ENCODE peak calls at places on chromosomes 3 and 15, in nine cellular contexts. One of them, this sample, is unnamed.

GRCh38 chr3:52881834-52882233 is 15.5 kb downstream of the STIMATE start:
- DNase-seq in stimulated activated CD4-positive, alpha-beta T cell treated with anti-CD3 and anti-CD28 coated beads, Interleukin-12 subunit alpha, Interleukin-12 subunit beta, amount 100 ng/mL, for 4 hours: no peak
- DNase-seq in NCI-H345: no peak
- DNase-seq in activated T-helper 1 cell treated with Interleukin-2 at 50 U/mL for 16 hours: no peak
- DNase-seq in cerebellar cortex: no peak
- DNase-seq in NCI-H1105: no peak
- DNase-seq in cardiac fibroblast: no peak
- DNase-seq in endothelial cell: no peak
- DNase-seq in activated B cell treated with CpG ODN at 0.5 μM for 24 hours: no peak
- DNase-seq in this sample: no peak

GRCh38 chr15:90829942-90830440 is 38.4 kb upstream of the FURIN start:
- DNase-seq in NCI-H345: no peak
- DNase-seq in stimulated activated CD4-positive, alpha-beta T cell treated with anti-CD3 and anti-CD28 coated beads, Interleukin-12 subunit alpha, Interleukin-12 subunit beta, amount 100 ng/mL, for 4 hours: peak
- DNase-seq in cerebellar cortex: no peak
- DNase-seq in cardiac fibroblast: peak
- DNase-seq in activated T-helper 1 cell treated with Interleukin-2 at 50 U/mL for 16 hours: no peak
- DNase-seq in NCI-H1105: no peak
- DNase-seq in activated B cell treated with CpG ODN at 0.5 μM for 24 hours: no peak
- DNase-seq in endothelial cell: no peak
- DNase-seq in this sample: no peak

GRCh38 chr3:45034612-45035252 is 8.6 kb downstream of the CLEC3B start:
- DNase-seq in NCI-H1105: no peak
- DNase-seq in stimulated activated CD4-positive, alpha-beta T cell treated with anti-CD3 and anti-CD28 coated beads, Interleukin-12 subunit alpha, Interleukin-12 subunit beta, amount 100 ng/mL, for 4 hours: no peak
- DNase-seq in cardiac fibroblast: no peak
- DNase-seq in cerebellar cortex: no peak
- DNase-seq in activated T-helper 1 cell treated with Interleukin-2 at 50 U/mL for 16 hours: no peak
- DNase-seq in endothelial cell: no peak
- DNase-seq in NCI-H345: no peak
- DNase-seq in activated B cell treated with CpG ODN at 0.5 μM for 24 hours: no peak
- DNase-seq in this sample: no peak

GRCh38 chr3:154398084-154398967 is 31.7 kb downstream of the GPR149 start:
- DNase-seq in activated B cell treated with CpG ODN at 0.5 μM for 24 hours: no peak
- DNase-seq in endothelial cell: no peak
- DNase-seq in NCI-H1105: no peak
- DNase-seq in stimulated activated CD4-positive, alpha-beta T cell treated with anti-CD3 and anti-CD28 coated beads, Interleukin-12 subunit alpha, Interleukin-12 subunit beta, amount 100 ng/mL, for 4 hours: no peak
- DNase-seq in NCI-H345: no peak
- DNase-seq in activated T-helper 1 cell treated with Interleukin-2 at 50 U/mL for 16 hours: no peak
- DNase-seq in cerebellar cortex: no peak
- DNase-seq in cardiac fibroblast: no peak
- DNase-seq in this sample: no peak

GRCh38 chr3:187811580-187812250 is 66.4 kb upstream of the BCL6 start:
- DNase-seq in activated T-helper 1 cell treated with Interleukin-2 at 50 U/mL for 16 hours: no peak
- DNase-seq in cerebellar cortex: no peak
- DNase-seq in NCI-H345: no peak
- DNase-seq in activated B cell treated with CpG ODN at 0.5 μM for 24 hours: no peak
- DNase-seq in NCI-H1105: no peak
- DNase-seq in endothelial cell: no peak
- DNase-seq in stimulated activated CD4-positive, alpha-beta T cell treated with anti-CD3 and anti-CD28 coated beads, Interleukin-12 subunit alpha, Interleukin-12 subunit beta, amount 100 ng/mL, for 4 hours: no peak
- DNase-seq in cardiac fibroblast: peak
- DNase-seq in this sample: peak

GRCh38 chr3:172680684-172681083 is 30.2 kb downstream of the NCEH1 start:
- DNase-seq in cardiac fibroblast: peak
- DNase-seq in stimulated activated CD4-positive, alpha-beta T cell treated with anti-CD3 and anti-CD28 coated beads, Interleukin-12 subunit alpha, Interleukin-12 subunit beta, amount 100 ng/mL, for 4 hours: no peak
- DNase-seq in endothelial cell: no peak
- DNase-seq in activated B cell treated with CpG ODN at 0.5 μM for 24 hours: no peak
- DNase-seq in cerebellar cortex: no peak
- DNase-seq in activated T-helper 1 cell treated with Interleukin-2 at 50 U/mL for 16 hours: no peak
- DNase-seq in NCI-H1105: no peak
- DNase-seq in NCI-H345: no peak
- DNase-seq in this sample: peak

GRCh38 chr3:195068481-195069080 is 202.4 kb downstream of the XXYLT1 start:
- DNase-seq in cardiac fibroblast: no peak
- DNase-seq in endothelial cell: no peak
- DNase-seq in cerebellar cortex: no peak
- DNase-seq in stimulated activated CD4-positive, alpha-beta T cell treated with anti-CD3 and anti-CD28 coated beads, Interleukin-12 subunit alpha, Interleukin-12 subunit beta, amount 100 ng/mL, for 4 hours: no peak
- DNase-seq in activated B cell treated with CpG ODN at 0.5 μM for 24 hours: peak
- DNase-seq in NCI-H1105: no peak
- DNase-seq in NCI-H345: no peak
- DNase-seq in activated T-helper 1 cell treated with Interleukin-2 at 50 U/mL for 16 hours: no peak
- DNase-seq in this sample: no peak

GRCh38 chr3:128801779-128802369 is 75.9 kb downstream of the RAB7A start:
- DNase-seq in cardiac fibroblast: no peak
- DNase-seq in cerebellar cortex: peak
- DNase-seq in stimulated activated CD4-positive, alpha-beta T cell treated with anti-CD3 and anti-CD28 coated beads, Interleukin-12 subunit alpha, Interleukin-12 subunit beta, amount 100 ng/mL, for 4 hours: peak
- DNase-seq in endothelial cell: no peak
- DNase-seq in NCI-H1105: no peak
- DNase-seq in activated B cell treated with CpG ODN at 0.5 μM for 24 hours: no peak
- DNase-seq in activated T-helper 1 cell treated with Interleukin-2 at 50 U/mL for 16 hours: no peak
- DNase-seq in NCI-H345: no peak
- DNase-seq in this sample: no peak

GRCh38 chr3:113409676-113410075 is 31.6 kb downstream of the CFAP44 start:
- DNase-seq in NCI-H345: no peak
- DNase-seq in NCI-H1105: no peak
- DNase-seq in cerebellar cortex: no peak
- DNase-seq in activated B cell treated with CpG ODN at 0.5 μM for 24 hours: no peak
- DNase-seq in activated T-helper 1 cell treated with Interleukin-2 at 50 U/mL for 16 hours: no peak
- DNase-seq in stimulated activated CD4-positive, alpha-beta T cell treated with anti-CD3 and anti-CD28 coated beads, Interleukin-12 subunit alpha, Interleukin-12 subunit beta, amount 100 ng/mL, for 4 hours: no peak
- DNase-seq in endothelial cell: no peak
- DNase-seq in cardiac fibroblast: peak
- DNase-seq in this sample: no peak

GRCh38 chr3:73073091-73073707 is 11.7 kb downstream of the EBLN2 start:
- DNase-seq in NCI-H345: no peak
- DNase-seq in activated B cell treated with CpG ODN at 0.5 μM for 24 hours: no peak
- DNase-seq in endothelial cell: no peak
- DNase-seq in cardiac fibroblast: no peak
- DNase-seq in cerebellar cortex: no peak
- DNase-seq in activated T-helper 1 cell treated with Interleukin-2 at 50 U/mL for 16 hours: no peak
- DNase-seq in stimulated activated CD4-positive, alpha-beta T cell treated with anti-CD3 and anti-CD28 coated beads, Interleukin-12 subunit alpha, Interleukin-12 subunit beta, amount 100 ng/mL, for 4 hours: no peak
- DNase-seq in NCI-H1105: no peak
- DNase-seq in this sample: peak

GRCh38 chr3:132352556-132353143 is 35.4 kb downstream of the ACP3 start:
- DNase-seq in activated T-helper 1 cell treated with Interleukin-2 at 50 U/mL for 16 hours: peak
- DNase-seq in activated B cell treated with CpG ODN at 0.5 μM for 24 hours: no peak
- DNase-seq in endothelial cell: peak
- DNase-seq in cardiac fibroblast: peak
- DNase-seq in cerebellar cortex: peak
- DNase-seq in stimulated activated CD4-positive, alpha-beta T cell treated with anti-CD3 and anti-CD28 coated beads, Interleukin-12 subunit alpha, Interleukin-12 subunit beta, amount 100 ng/mL, for 4 hours: peak
- DNase-seq in NCI-H1105: peak
- DNase-seq in NCI-H345: peak
- DNase-seq in this sample: peak

GRCh38 chr3:14633417-14633816 is 18.1 kb upstream of the CCDC174 start:
- DNase-seq in activated T-helper 1 cell treated with Interleukin-2 at 50 U/mL for 16 hours: no peak
- DNase-seq in NCI-H1105: no peak
- DNase-seq in endothelial cell: no peak
- DNase-seq in NCI-H345: no peak
- DNase-seq in cardiac fibroblast: no peak
- DNase-seq in stimulated activated CD4-positive, alpha-beta T cell treated with anti-CD3 and anti-CD28 coated beads, Interleukin-12 subunit alpha, Interleukin-12 subunit beta, amount 100 ng/mL, for 4 hours: no peak
- DNase-seq in cerebellar cortex: no peak
- DNase-seq in activated B cell treated with CpG ODN at 0.5 μM for 24 hours: no peak
- DNase-seq in this sample: no peak

GRCh38 chr3:10162147-10162546 is 2.6 kb upstream of the IRAK2 start:
- DNase-seq in cardiac fibroblast: no peak
- DNase-seq in stimulated activated CD4-positive, alpha-beta T cell treated with anti-CD3 and anti-CD28 coated beads, Interleukin-12 subunit alpha, Interleukin-12 subunit beta, amount 100 ng/mL, for 4 hours: no peak
- DNase-seq in activated B cell treated with CpG ODN at 0.5 μM for 24 hours: no peak
- DNase-seq in NCI-H345: no peak
- DNase-seq in cerebellar cortex: no peak
- DNase-seq in NCI-H1105: no peak
- DNase-seq in activated T-helper 1 cell treated with Interleukin-2 at 50 U/mL for 16 hours: no peak
- DNase-seq in endothelial cell: no peak
- DNase-seq in this sample: no peak

GRCh38 chr3:140203510-140203909 is 268.5 kb downstream of the CLSTN2 start:
- DNase-seq in endothelial cell: no peak
- DNase-seq in stimulated activated CD4-positive, alpha-beta T cell treated with anti-CD3 and anti-CD28 coated beads, Interleukin-12 subunit alpha, Interleukin-12 subunit beta, amount 100 ng/mL, for 4 hours: no peak
- DNase-seq in cerebellar cortex: no peak
- DNase-seq in activated B cell treated with CpG ODN at 0.5 μM for 24 hours: no peak
- DNase-seq in cardiac fibroblast: no peak
- DNase-seq in NCI-H345: peak
- DNase-seq in NCI-H1105: peak
- DNase-seq in activated T-helper 1 cell treated with Interleukin-2 at 50 U/mL for 16 hours: no peak
- DNase-seq in this sample: no peak

GRCh38 chr3:71771126-71771525 is 13.8 kb downstream of the PROK2 start:
- DNase-seq in stimulated activated CD4-positive, alpha-beta T cell treated with anti-CD3 and anti-CD28 coated beads, Interleukin-12 subunit alpha, Interleukin-12 subunit beta, amount 100 ng/mL, for 4 hours: no peak
- DNase-seq in NCI-H1105: no peak
- DNase-seq in cardiac fibroblast: no peak
- DNase-seq in cerebellar cortex: no peak
- DNase-seq in endothelial cell: no peak
- DNase-seq in activated B cell treated with CpG ODN at 0.5 μM for 24 hours: no peak
- DNase-seq in NCI-H345: no peak
- DNase-seq in activated T-helper 1 cell treated with Interleukin-2 at 50 U/mL for 16 hours: no peak
- DNase-seq in this sample: no peak

GRCh38 chr3:53236112-53236841 is 19.5 kb downstream of the TKT start:
- DNase-seq in stimulated activated CD4-positive, alpha-beta T cell treated with anti-CD3 and anti-CD28 coated beads, Interleukin-12 subunit alpha, Interleukin-12 subunit beta, amount 100 ng/mL, for 4 hours: no peak
- DNase-seq in NCI-H1105: no peak
- DNase-seq in activated B cell treated with CpG ODN at 0.5 μM for 24 hours: no peak
- DNase-seq in activated T-helper 1 cell treated with Interleukin-2 at 50 U/mL for 16 hours: no peak
- DNase-seq in endothelial cell: peak
- DNase-seq in NCI-H345: no peak
- DNase-seq in cardiac fibroblast: peak
- DNase-seq in cerebellar cortex: peak
- DNase-seq in this sample: peak

GRCh38 chr15:69810441-69811071 is 287.2 kb downstream of the TLE3 start:
- DNase-seq in NCI-H1105: no peak
- DNase-seq in activated T-helper 1 cell treated with Interleukin-2 at 50 U/mL for 16 hours: no peak
- DNase-seq in endothelial cell: no peak
- DNase-seq in cardiac fibroblast: no peak
- DNase-seq in stimulated activated CD4-positive, alpha-beta T cell treated with anti-CD3 and anti-CD28 coated beads, Interleukin-12 subunit alpha, Interleukin-12 subunit beta, amount 100 ng/mL, for 4 hours: no peak
- DNase-seq in NCI-H345: no peak
- DNase-seq in activated B cell treated with CpG ODN at 0.5 μM for 24 hours: no peak
- DNase-seq in cerebellar cortex: no peak
- DNase-seq in this sample: no peak

GRCh38 chr3:140196970-140197369 is 262.0 kb downstream of the CLSTN2 start:
- DNase-seq in activated B cell treated with CpG ODN at 0.5 μM for 24 hours: no peak
- DNase-seq in stimulated activated CD4-positive, alpha-beta T cell treated with anti-CD3 and anti-CD28 coated beads, Interleukin-12 subunit alpha, Interleukin-12 subunit beta, amount 100 ng/mL, for 4 hours: no peak
- DNase-seq in activated T-helper 1 cell treated with Interleukin-2 at 50 U/mL for 16 hours: no peak
- DNase-seq in NCI-H1105: no peak
- DNase-seq in endothelial cell: no peak
- DNase-seq in cardiac fibroblast: no peak
- DNase-seq in cerebellar cortex: no peak
- DNase-seq in NCI-H345: no peak
- DNase-seq in this sample: no peak

GRCh38 chr3:183981990-183982658 is 35.6 kb downstream of the ABCC5 start:
- DNase-seq in stimulated activated CD4-positive, alpha-beta T cell treated with anti-CD3 and anti-CD28 coated beads, Interleukin-12 subunit alpha, Interleukin-12 subunit beta, amount 100 ng/mL, for 4 hours: no peak
- DNase-seq in NCI-H345: no peak
- DNase-seq in cardiac fibroblast: no peak
- DNase-seq in NCI-H1105: no peak
- DNase-seq in activated T-helper 1 cell treated with Interleukin-2 at 50 U/mL for 16 hours: no peak
- DNase-seq in endothelial cell: no peak
- DNase-seq in activated B cell treated with CpG ODN at 0.5 μM for 24 hours: no peak
- DNase-seq in cerebellar cortex: no peak
- DNase-seq in this sample: no peak

GRCh38 chr3:179146911-179147570 is 1.1 kb upstream of the PIK3CA start:
- DNase-seq in stimulated activated CD4-positive, alpha-beta T cell treated with anti-CD3 and anti-CD28 coated beads, Interleukin-12 subunit alpha, Interleukin-12 subunit beta, amount 100 ng/mL, for 4 hours: no peak
- DNase-seq in NCI-H1105: peak
- DNase-seq in cerebellar cortex: peak
- DNase-seq in cardiac fibroblast: peak
- DNase-seq in endothelial cell: peak
- DNase-seq in activated B cell treated with CpG ODN at 0.5 μM for 24 hours: no peak
- DNase-seq in NCI-H345: peak
- DNase-seq in activated T-helper 1 cell treated with Interleukin-2 at 50 U/mL for 16 hours: no peak
- DNase-seq in this sample: peak

GRCh38 chr15:47718474-47719440 is 1.5 kb downstream of the SEMA6D start:
- DNase-seq in NCI-H1105: no peak
- DNase-seq in activated B cell treated with CpG ODN at 0.5 μM for 24 hours: no peak
- DNase-seq in NCI-H345: peak
- DNase-seq in stimulated activated CD4-positive, alpha-beta T cell treated with anti-CD3 and anti-CD28 coated beads, Interleukin-12 subunit alpha, Interleukin-12 subunit beta, amount 100 ng/mL, for 4 hours: no peak
- DNase-seq in endothelial cell: peak
- DNase-seq in cerebellar cortex: no peak
- DNase-seq in activated T-helper 1 cell treated with Interleukin-2 at 50 U/mL for 16 hours: no peak
- DNase-seq in cardiac fibroblast: peak
- DNase-seq in this sample: peak

GRCh38 chr3:164465172-164465571 is 613.1 kb downstream of the SI start:
- DNase-seq in NCI-H1105: no peak
- DNase-seq in activated T-helper 1 cell treated with Interleukin-2 at 50 U/mL for 16 hours: no peak
- DNase-seq in stimulated activated CD4-positive, alpha-beta T cell treated with anti-CD3 and anti-CD28 coated beads, Interleukin-12 subunit alpha, Interleukin-12 subunit beta, amount 100 ng/mL, for 4 hours: no peak
- DNase-seq in cardiac fibroblast: peak
- DNase-seq in endothelial cell: no peak
- DNase-seq in cerebellar cortex: no peak
- DNase-seq in activated B cell treated with CpG ODN at 0.5 μM for 24 hours: no peak
- DNase-seq in NCI-H345: no peak
- DNase-seq in this sample: no peak